ENCODE peak calls at places on chromosomes 4 and X, in seven cellular contexts. I, D, B, F, U, N and L are unnamed samples.

GRCh38 chr4:138308421-138308820 is 66.3 kb upstream of the SLC7A11 start:
- DNase-seq in I (no peak), D (no peak), B (no peak), F (no peak), U (no peak), N (peak), L (no peak)

GRCh38 chr4:73178389-73178788 is 80.2 kb downstream of the ANKRD17 start:
- DNase-seq in I (no peak), D (no peak), B (no peak), F (no peak), U (no peak), N (no peak), L (no peak)

GRCh38 chr4:176077561-176077960 is 11.9 kb downstream of the WDR17 start:
- DNase-seq in I (no peak), D (no peak), B (no peak), F (no peak), U (no peak), N (no peak), L (no peak)

GRCh38 chrX:139639253-139639652 is 68.7 kb downstream of the MCF2 start:
- DNase-seq in I (no peak), D (no peak), B (no peak), F (no peak), U (no peak), N (no peak), L (no peak)

GRCh38 chr4:7424553-7425111 is 10.1 kb downstream of the PSAPL1 start:
- DNase-seq in I (no peak), D (no peak), B (no peak), F (no peak), U (no peak), N (no peak), L (no peak)

GRCh38 chr4:168710353-168710946 is 213.6 kb downstream of the PALLD start:
- DNase-seq in I (no peak), D (no peak), B (no peak), F (no peak), U (peak), N (peak), L (no peak)

GRCh38 chr4:107951551-107951950 is 20.2 kb downstream of the CYP2U1 start:
- DNase-seq in I (no peak), D (no peak), B (no peak), F (no peak), U (no peak), N (peak), L (no peak)

GRCh38 chrX:1453390-1453783 is 678 bp upstream of the ASMTL start:
- DNase-seq in I (no peak), D (no peak), B (no peak), F (no peak), U (no peak), N (no peak), L (no peak)

GRCh38 chr4:109011241-109012031 is 248.6 kb upstream of the ETNPPL start:
- DNase-seq in I (no peak), D (no peak), B (no peak), F (no peak), U (no peak), N (no peak), L (no peak)

GRCh38 chr4:75344915-75345314 is 169.3 kb downstream of the RCHY1 start:
- DNase-seq in I (no peak), D (no peak), B (no peak), F (no peak), U (no peak), N (peak), L (no peak)

GRCh38 chr4:153440475-153440874 is 25.7 kb upstream of the TMEM131L start:
- DNase-seq in I (no peak), D (no peak), B (no peak), F (no peak), U (no peak), N (no peak), L (no peak)

GRCh38 chr4:142404191-142404611 is 441.9 kb downstream of the INPP4B start:
- DNase-seq in I (no peak), D (no peak), B (peak), F (no peak), U (no peak), N (peak), L (no peak)

GRCh38 chrX:54695231-54695630 is 102.8 kb downstream of the ITIH6 start:
- DNase-seq in I (no peak), D (no peak), B (no peak), F (no peak), U (no peak), N (no peak), L (no peak)

GRCh38 chrX:150036181-150036580 is 97.9 kb upstream of the EOLA2 start:
- DNase-seq in I (no peak), D (no peak), B (no peak), F (no peak), U (peak), N (peak), L (no peak)

GRCh38 chrX:1462596-1463251 is 10.0 kb upstream of the ASMTL start:
- DNase-seq in I (no peak), D (no peak), B (peak), F (no peak), U (no peak), N (peak), L (peak)

GRCh38 chrX:129193357-129193756 is 329.9 kb downstream of the SMARCA1 start:
- DNase-seq in I (peak), D (no peak), B (no peak), F (no peak), U (peak), N (no peak), L (no peak)

GRCh38 chr4:38028556-38028955 is 68.4 kb downstream of the PTTG2 start:
- DNase-seq in I (no peak), D (no peak), B (no peak), F (no peak), U (no peak), N (no peak), L (no peak)

GRCh38 chr4:99947190-99947578 is 766 bp upstream of the DNAJB14 start:
- DNase-seq in I (no peak), D (no peak), B (no peak), F (no peak), U (no peak), N (no peak), L (no peak)

GRCh38 chr4:173517781-173518371 is 12.2 kb downstream of the HAND2 start:
- DNase-seq in I (no peak), D (no peak), B (no peak), F (no peak), U (no peak), N (no peak), L (no peak)

GRCh38 chrX:128807367-128807766 is 715.9 kb downstream of the SMARCA1 start:
- DNase-seq in I (no peak), D (no peak), B (no peak), F (no peak), U (no peak), N (no peak), L (no peak)

GRCh38 chr4:184812181-184812542 is 13.6 kb downstream of the ACSL1 start:
- DNase-seq in I (no peak), D (no peak), B (no peak), F (no peak), U (no peak), N (no peak), L (no peak)

GRCh38 chr4:120066182-120066524 is 495 bp downstream of the MAD2L1 start:
- DNase-seq in I (no peak), D (no peak), B (peak), F (no peak), U (no peak), N (peak), L (no peak)

GRCh38 chr4:145840162-145840768 is 98.4 kb downstream of the ZNF827 start:
- DNase-seq in I (peak), D (no peak), B (no peak), F (no peak), U (no peak), N (peak), L (no peak)

GRCh38 chrX:47662144-47662657 is 3.2 kb upstream of the UXT start:
- DNase-seq in I (no peak), D (no peak), B (peak), F (no peak), U (no peak), N (peak), L (peak)

GRCh38 chr4:168167714-168168284 is 75.5 kb downstream of the ANXA10 start:
- DNase-seq in I (no peak), D (no peak), B (no peak), F (no peak), U (no peak), N (no peak), L (no peak)

GRCh38 chr4:11404431-11404830 is 24.3 kb downstream of the HS3ST1 start:
- DNase-seq in I (no peak), D (no peak), B (no peak), F (no peak), U (no peak), N (no peak), L (no peak)

GRCh38 chr4:101155368-101155767 is 192.0 kb downstream of the PPP3CA start:
- DNase-seq in I (no peak), D (no peak), B (no peak), F (no peak), U (no peak), N (peak), L (no peak)

GRCh38 chr4:15455290-15455689 is 14.4 kb upstream of the CC2D2A start:
- DNase-seq in I (no peak), D (no peak), B (no peak), F (no peak), U (no peak), N (peak), L (no peak)

GRCh38 chr4:187578103-187578502 is 417.5 kb upstream of the ZFP42 start:
- DNase-seq in I (no peak), D (no peak), B (no peak), F (no peak), U (no peak), N (no peak), L (no peak)

GRCh38 chrX:106742831-106743230 is 16.3 kb downstream of the RNF128 start:
- DNase-seq in I (no peak), D (no peak), B (no peak), F (no peak), U (no peak), N (no peak), L (no peak)